ENCODE peak calls at places on chromosomes 13 and 19, in eight cellular contexts. One of them, this sample, is unnamed.

GRCh38 chr13:76086729-76087128 is 450.6 kb downstream of the LMO7 start:
- DNase-seq in Right ventricle myocardium superior: no peak
- DNase-seq in stimulated activated CD8-positive, alpha-beta memory T cell treated with anti-CD3 and anti-CD28 coated beads, Interleukin-4, amount 100 ng/mL, for 1 hour: no peak
- DNase-seq in pancreas: no peak
- DNase-seq in activated gamma-delta T cell treated with anti-CD3 and anti-CD28 coated beads, Interleukin-2, amount 50 U/mL, for 16 hours: no peak
- DNase-seq in DMS153: no peak
- DNase-seq in left ventricle myocardium inferior: no peak
- DNase-seq in EH: no peak
- DNase-seq in this sample: no peak

GRCh38 chr19:45153339-45154063 is 7.3 kb downstream of the NKPD1 start:
- DNase-seq in Right ventricle myocardium superior: peak; percentile 64
- DNase-seq in stimulated activated CD8-positive, alpha-beta memory T cell treated with anti-CD3 and anti-CD28 coated beads, Interleukin-4, amount 100 ng/mL, for 1 hour: no peak
- DNase-seq in pancreas: no peak
- DNase-seq in activated gamma-delta T cell treated with anti-CD3 and anti-CD28 coated beads, Interleukin-2, amount 50 U/mL, for 16 hours: no peak
- DNase-seq in DMS153: no peak
- DNase-seq in left ventricle myocardium inferior: peak; percentile 46
- DNase-seq in EH: peak; percentile 38
- DNase-seq in this sample: peak; percentile 22

GRCh38 chr13:48066310-48066989 is 28.5 kb downstream of the MED4 start:
- DNase-seq in Right ventricle myocardium superior: no peak
- DNase-seq in stimulated activated CD8-positive, alpha-beta memory T cell treated with anti-CD3 and anti-CD28 coated beads, Interleukin-4, amount 100 ng/mL, for 1 hour: no peak
- DNase-seq in pancreas: no peak
- DNase-seq in activated gamma-delta T cell treated with anti-CD3 and anti-CD28 coated beads, Interleukin-2, amount 50 U/mL, for 16 hours: no peak
- DNase-seq in DMS153: no peak
- DNase-seq in left ventricle myocardium inferior: no peak
- DNase-seq in EH: peak; percentile 41
- DNase-seq in this sample: no peak

GRCh38 chr19:34484328-34484727 is 2.8 kb downstream of the WTIP start:
- DNase-seq in Right ventricle myocardium superior: peak; percentile 77
- DNase-seq in stimulated activated CD8-positive, alpha-beta memory T cell treated with anti-CD3 and anti-CD28 coated beads, Interleukin-4, amount 100 ng/mL, for 1 hour: no peak
- DNase-seq in pancreas: no peak
- DNase-seq in activated gamma-delta T cell treated with anti-CD3 and anti-CD28 coated beads, Interleukin-2, amount 50 U/mL, for 16 hours: no peak
- DNase-seq in DMS153: no peak
- DNase-seq in left ventricle myocardium inferior: peak; percentile 71
- DNase-seq in EH: no peak
- DNase-seq in this sample: no peak

GRCh38 chr19:4319067-4319718 is 14.8 kb downstream of the FSD1 start:
- DNase-seq in Right ventricle myocardium superior: no peak
- DNase-seq in stimulated activated CD8-positive, alpha-beta memory T cell treated with anti-CD3 and anti-CD28 coated beads, Interleukin-4, amount 100 ng/mL, for 1 hour: no peak
- DNase-seq in pancreas: no peak
- DNase-seq in activated gamma-delta T cell treated with anti-CD3 and anti-CD28 coated beads, Interleukin-2, amount 50 U/mL, for 16 hours: no peak
- DNase-seq in DMS153: no peak
- DNase-seq in left ventricle myocardium inferior: no peak
- DNase-seq in EH: no peak
- DNase-seq in this sample: no peak

GRCh38 chr19:35248310-35249145 is at the start of gene LSR:
- DNase-seq in Right ventricle myocardium superior: no peak
- DNase-seq in stimulated activated CD8-positive, alpha-beta memory T cell treated with anti-CD3 and anti-CD28 coated beads, Interleukin-4, amount 100 ng/mL, for 1 hour: no peak
- DNase-seq in pancreas: peak; percentile 95
- DNase-seq in activated gamma-delta T cell treated with anti-CD3 and anti-CD28 coated beads, Interleukin-2, amount 50 U/mL, for 16 hours: peak; percentile 62
- DNase-seq in DMS153: peak; percentile 89
- DNase-seq in left ventricle myocardium inferior: no peak
- DNase-seq in EH: no peak
- DNase-seq in this sample: peak; percentile 68

GRCh38 chr19:5155586-5156210 is 184.9 kb downstream of the PTPRS start:
- DNase-seq in Right ventricle myocardium superior: no peak
- DNase-seq in stimulated activated CD8-positive, alpha-beta memory T cell treated with anti-CD3 and anti-CD28 coated beads, Interleukin-4, amount 100 ng/mL, for 1 hour: no peak
- DNase-seq in pancreas: no peak
- DNase-seq in activated gamma-delta T cell treated with anti-CD3 and anti-CD28 coated beads, Interleukin-2, amount 50 U/mL, for 16 hours: no peak
- DNase-seq in DMS153: no peak
- DNase-seq in left ventricle myocardium inferior: no peak
- DNase-seq in EH: no peak
- DNase-seq in this sample: no peak

GRCh38 chr13:33139186-33139585 is 123.0 kb downstream of the KL start:
- DNase-seq in Right ventricle myocardium superior: peak; percentile 67
- DNase-seq in stimulated activated CD8-positive, alpha-beta memory T cell treated with anti-CD3 and anti-CD28 coated beads, Interleukin-4, amount 100 ng/mL, for 1 hour: no peak
- DNase-seq in pancreas: peak; percentile 48
- DNase-seq in activated gamma-delta T cell treated with anti-CD3 and anti-CD28 coated beads, Interleukin-2, amount 50 U/mL, for 16 hours: no peak
- DNase-seq in DMS153: no peak
- DNase-seq in left ventricle myocardium inferior: peak; percentile 70
- DNase-seq in EH: no peak
- DNase-seq in this sample: no peak

GRCh38 chr19:30689474-30689873 is 317.3 kb downstream of the ZNF536 start:
- DNase-seq in Right ventricle myocardium superior: no peak
- DNase-seq in stimulated activated CD8-positive, alpha-beta memory T cell treated with anti-CD3 and anti-CD28 coated beads, Interleukin-4, amount 100 ng/mL, for 1 hour: no peak
- DNase-seq in pancreas: no peak
- DNase-seq in activated gamma-delta T cell treated with anti-CD3 and anti-CD28 coated beads, Interleukin-2, amount 50 U/mL, for 16 hours: no peak
- DNase-seq in DMS153: no peak
- DNase-seq in left ventricle myocardium inferior: no peak
- DNase-seq in EH: no peak
- DNase-seq in this sample: no peak

GRCh38 chr13:99856021-99856420 is 115.5 kb downstream of the ZIC5 start:
- DNase-seq in Right ventricle myocardium superior: no peak
- DNase-seq in stimulated activated CD8-positive, alpha-beta memory T cell treated with anti-CD3 and anti-CD28 coated beads, Interleukin-4, amount 100 ng/mL, for 1 hour: no peak
- DNase-seq in pancreas: no peak
- DNase-seq in activated gamma-delta T cell treated with anti-CD3 and anti-CD28 coated beads, Interleukin-2, amount 50 U/mL, for 16 hours: no peak
- DNase-seq in DMS153: no peak
- DNase-seq in left ventricle myocardium inferior: no peak
- DNase-seq in EH: no peak
- DNase-seq in this sample: no peak

GRCh38 chr13:42707003-42707402 is 74.4 kb upstream of the FAM216B start:
- DNase-seq in Right ventricle myocardium superior: no peak
- DNase-seq in stimulated activated CD8-positive, alpha-beta memory T cell treated with anti-CD3 and anti-CD28 coated beads, Interleukin-4, amount 100 ng/mL, for 1 hour: no peak
- DNase-seq in pancreas: no peak
- DNase-seq in activated gamma-delta T cell treated with anti-CD3 and anti-CD28 coated beads, Interleukin-2, amount 50 U/mL, for 16 hours: no peak
- DNase-seq in DMS153: no peak
- DNase-seq in left ventricle myocardium inferior: no peak
- DNase-seq in EH: no peak
- DNase-seq in this sample: no peak

GRCh38 chr13:100658363-100658762 is 16.2 kb downstream of the TMTC4 start:
- DNase-seq in Right ventricle myocardium superior: no peak
- DNase-seq in stimulated activated CD8-positive, alpha-beta memory T cell treated with anti-CD3 and anti-CD28 coated beads, Interleukin-4, amount 100 ng/mL, for 1 hour: no peak
- DNase-seq in pancreas: no peak
- DNase-seq in activated gamma-delta T cell treated with anti-CD3 and anti-CD28 coated beads, Interleukin-2, amount 50 U/mL, for 16 hours: peak; percentile 5
- DNase-seq in DMS153: no peak
- DNase-seq in left ventricle myocardium inferior: no peak
- DNase-seq in EH: no peak
- DNase-seq in this sample: no peak

GRCh38 chr13:101053289-101053688 is 363.0 kb downstream of the NALCN start:
- DNase-seq in Right ventricle myocardium superior: no peak
- DNase-seq in stimulated activated CD8-positive, alpha-beta memory T cell treated with anti-CD3 and anti-CD28 coated beads, Interleukin-4, amount 100 ng/mL, for 1 hour: no peak
- DNase-seq in pancreas: no peak
- DNase-seq in activated gamma-delta T cell treated with anti-CD3 and anti-CD28 coated beads, Interleukin-2, amount 50 U/mL, for 16 hours: no peak
- DNase-seq in DMS153: no peak
- DNase-seq in left ventricle myocardium inferior: no peak
- DNase-seq in EH: no peak
- DNase-seq in this sample: no peak

GRCh38 chr13:34587586-34587985 is 354.5 kb upstream of the NBEA start:
- DNase-seq in Right ventricle myocardium superior: no peak
- DNase-seq in stimulated activated CD8-positive, alpha-beta memory T cell treated with anti-CD3 and anti-CD28 coated beads, Interleukin-4, amount 100 ng/mL, for 1 hour: no peak
- DNase-seq in pancreas: no peak
- DNase-seq in activated gamma-delta T cell treated with anti-CD3 and anti-CD28 coated beads, Interleukin-2, amount 50 U/mL, for 16 hours: no peak
- DNase-seq in DMS153: no peak
- DNase-seq in left ventricle myocardium inferior: no peak
- DNase-seq in EH: no peak
- DNase-seq in this sample: no peak

GRCh38 chr13:51937320-51938290 is 73.6 kb downstream of the ATP7B start:
- DNase-seq in Right ventricle myocardium superior: no peak
- DNase-seq in stimulated activated CD8-positive, alpha-beta memory T cell treated with anti-CD3 and anti-CD28 coated beads, Interleukin-4, amount 100 ng/mL, for 1 hour: no peak
- DNase-seq in pancreas: no peak
- DNase-seq in activated gamma-delta T cell treated with anti-CD3 and anti-CD28 coated beads, Interleukin-2, amount 50 U/mL, for 16 hours: no peak
- DNase-seq in DMS153: no peak
- DNase-seq in left ventricle myocardium inferior: no peak
- DNase-seq in EH: no peak
- DNase-seq in this sample: no peak

GRCh38 chr13:110126391-110126961 is 180.5 kb downstream of the COL4A1 start:
- DNase-seq in Right ventricle myocardium superior: peak; percentile 79
- DNase-seq in stimulated activated CD8-positive, alpha-beta memory T cell treated with anti-CD3 and anti-CD28 coated beads, Interleukin-4, amount 100 ng/mL, for 1 hour: no peak
- DNase-seq in pancreas: no peak
- DNase-seq in activated gamma-delta T cell treated with anti-CD3 and anti-CD28 coated beads, Interleukin-2, amount 50 U/mL, for 16 hours: no peak
- DNase-seq in DMS153: peak; percentile 31
- DNase-seq in left ventricle myocardium inferior: peak; percentile 76
- DNase-seq in EH: peak; percentile 96
- DNase-seq in this sample: no peak

GRCh38 chr13:77113496-77113895 is 86.5 kb upstream of the FBXL3 start:
- DNase-seq in Right ventricle myocardium superior: no peak
- DNase-seq in stimulated activated CD8-positive, alpha-beta memory T cell treated with anti-CD3 and anti-CD28 coated beads, Interleukin-4, amount 100 ng/mL, for 1 hour: no peak
- DNase-seq in pancreas: no peak
- DNase-seq in activated gamma-delta T cell treated with anti-CD3 and anti-CD28 coated beads, Interleukin-2, amount 50 U/mL, for 16 hours: no peak
- DNase-seq in DMS153: no peak
- DNase-seq in left ventricle myocardium inferior: no peak
- DNase-seq in EH: peak; percentile 17
- DNase-seq in this sample: no peak

GRCh38 chr19:10001899-10002298 is 8.4 kb downstream of the COL5A3 start:
- DNase-seq in Right ventricle myocardium superior: peak; percentile 77
- DNase-seq in stimulated activated CD8-positive, alpha-beta memory T cell treated with anti-CD3 and anti-CD28 coated beads, Interleukin-4, amount 100 ng/mL, for 1 hour: no peak
- DNase-seq in pancreas: no peak
- DNase-seq in activated gamma-delta T cell treated with anti-CD3 and anti-CD28 coated beads, Interleukin-2, amount 50 U/mL, for 16 hours: no peak
- DNase-seq in DMS153: no peak
- DNase-seq in left ventricle myocardium inferior: peak; percentile 63
- DNase-seq in EH: peak; percentile 45
- DNase-seq in this sample: no peak

GRCh38 chr13:111893071-111893606 is 173.8 kb upstream of the SOX1 start:
- DNase-seq in Right ventricle myocardium superior: no peak
- DNase-seq in stimulated activated CD8-positive, alpha-beta memory T cell treated with anti-CD3 and anti-CD28 coated beads, Interleukin-4, amount 100 ng/mL, for 1 hour: no peak
- DNase-seq in pancreas: peak; percentile 4
- DNase-seq in activated gamma-delta T cell treated with anti-CD3 and anti-CD28 coated beads, Interleukin-2, amount 50 U/mL, for 16 hours: no peak
- DNase-seq in DMS153: peak; percentile 32
- DNase-seq in left ventricle myocardium inferior: no peak
- DNase-seq in EH: no peak
- DNase-seq in this sample: no peak

GRCh38 chr13:101917833-101918755 is 465.6 kb downstream of the ITGBL1 start:
- DNase-seq in Right ventricle myocardium superior: no peak
- DNase-seq in stimulated activated CD8-positive, alpha-beta memory T cell treated with anti-CD3 and anti-CD28 coated beads, Interleukin-4, amount 100 ng/mL, for 1 hour: no peak
- DNase-seq in pancreas: no peak
- DNase-seq in activated gamma-delta T cell treated with anti-CD3 and anti-CD28 coated beads, Interleukin-2, amount 50 U/mL, for 16 hours: no peak
- DNase-seq in DMS153: peak; percentile 82
- DNase-seq in left ventricle myocardium inferior: no peak
- DNase-seq in EH: no peak
- DNase-seq in this sample: no peak

GRCh38 chr13:20988033-20988908 is 73.1 kb downstream of the LATS2 start:
- DNase-seq in Right ventricle myocardium superior: no peak
- DNase-seq in stimulated activated CD8-positive, alpha-beta memory T cell treated with anti-CD3 and anti-CD28 coated beads, Interleukin-4, amount 100 ng/mL, for 1 hour: no peak
- DNase-seq in pancreas: no peak
- DNase-seq in activated gamma-delta T cell treated with anti-CD3 and anti-CD28 coated beads, Interleukin-2, amount 50 U/mL, for 16 hours: no peak
- DNase-seq in DMS153: no peak
- DNase-seq in left ventricle myocardium inferior: no peak
- DNase-seq in EH: no peak
- DNase-seq in this sample: no peak

This sample was measured in effector memory CD8-positive, alpha-beta T cell.